ENCODE peak calls at places on chromosomes 16 and 17, in six cellular contexts. I is mucosa of descending colon, M is mesendoderm, C is OCI-LY7, W is neural progenitor cell, X is psoas muscle. A is an unnamed sample. For H3K4me1, the result is how much of the 10 kb centered on the place peaks cover.

GRCh38 chr17:35372846-35373531 is 432 bp downstream of the SLFN11 start:
- DNase-seq in W (peak), X (peak), M (no peak), C (no peak), I (peak), A (no peak)

GRCh38 chr17:40463122-40463550 is 19.9 kb downstream of the IGFBP4 start:
- DNase-seq in M (no peak), C (no peak), I (no peak), W (peak), X (no peak), A (peak)

GRCh38 chr16:57889960-57890751 is 80.8 kb downstream of the CNGB1 start:
- DNase-seq in I (no peak), M (no peak), X (no peak), W (no peak), C (no peak), A (peak)

GRCh38 chr16:64751906-64752305 is 370.0 kb downstream of the CDH11 start:
- DNase-seq in I (no peak), X (no peak), W (no peak), C (no peak), M (peak), A (no peak)

GRCh38 chr17:82320140-82320840 is 2.9 kb upstream of the CD7 start:
- DNase-seq in M (no peak), I (no peak), W (no peak), C (no peak), X (no peak), A (no peak)

GRCh38 chr16:53043462-53043861 is 9.2 kb downstream of the CHD9NB start:
- DNase-seq in X (no peak), C (no peak), I (no peak), M (peak), W (peak), A (no peak)

GRCh38 chr16:87653234-87653633 is 50.9 kb downstream of the JPH3 start:
- DNase-seq in I (no peak), M (peak), W (no peak), X (no peak), C (peak), A (no peak)

GRCh38 chr16:3013491-3013951 is 798 bp downstream of the CLDN9 start:
- DNase-seq in X (no peak), I (no peak), M (no peak), C (no peak), W (no peak), A (no peak)

GRCh38 chr17:44775838-44776621 is 17.2 kb downstream of the ADAM11 start:
- DNase-seq in X (no peak), M (no peak), C (no peak), I (no peak), W (no peak), A (no peak)

GRCh38 chr17:78697122-78697845 is 84.8 kb downstream of the CYTH1 start:
- DNase-seq in X (no peak), C (no peak), M (no peak), W (no peak), I (no peak), A (peak)

GRCh38 chr17:52297230-52298010 is 138.9 kb upstream of the CA10 start:
- DNase-seq in M (peak), I (no peak), W (peak), C (no peak), X (no peak), A (no peak)

DNA sequence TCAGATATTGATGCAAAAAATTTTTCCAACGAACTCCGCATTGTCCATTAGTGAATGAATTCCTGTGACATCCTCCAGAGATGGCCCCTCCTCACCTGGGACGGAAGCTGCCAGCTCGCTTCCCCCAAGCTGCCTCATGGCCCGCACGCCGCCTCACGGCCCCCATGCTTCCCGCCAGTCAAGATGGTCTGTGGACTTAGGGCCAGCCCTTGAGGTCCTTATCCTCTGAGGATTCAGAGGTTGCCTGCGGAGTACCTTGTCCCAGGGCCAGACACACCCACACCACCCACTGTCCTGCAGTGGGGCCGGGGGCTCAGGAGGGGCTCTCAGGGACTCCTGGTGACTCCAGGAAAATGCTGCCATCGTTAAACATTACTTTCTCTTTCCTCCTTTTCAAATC is 73.6 kb downstream of the SEC14L1 start:
- DNase-seq in M (no peak), W (no peak), C (no peak), X (no peak), I (peak), A (no peak)
- H3K4me1 ChIP-seq in M (under half), W (under half), C (half or more), X (under half), I (under half), A (under half)

DNA sequence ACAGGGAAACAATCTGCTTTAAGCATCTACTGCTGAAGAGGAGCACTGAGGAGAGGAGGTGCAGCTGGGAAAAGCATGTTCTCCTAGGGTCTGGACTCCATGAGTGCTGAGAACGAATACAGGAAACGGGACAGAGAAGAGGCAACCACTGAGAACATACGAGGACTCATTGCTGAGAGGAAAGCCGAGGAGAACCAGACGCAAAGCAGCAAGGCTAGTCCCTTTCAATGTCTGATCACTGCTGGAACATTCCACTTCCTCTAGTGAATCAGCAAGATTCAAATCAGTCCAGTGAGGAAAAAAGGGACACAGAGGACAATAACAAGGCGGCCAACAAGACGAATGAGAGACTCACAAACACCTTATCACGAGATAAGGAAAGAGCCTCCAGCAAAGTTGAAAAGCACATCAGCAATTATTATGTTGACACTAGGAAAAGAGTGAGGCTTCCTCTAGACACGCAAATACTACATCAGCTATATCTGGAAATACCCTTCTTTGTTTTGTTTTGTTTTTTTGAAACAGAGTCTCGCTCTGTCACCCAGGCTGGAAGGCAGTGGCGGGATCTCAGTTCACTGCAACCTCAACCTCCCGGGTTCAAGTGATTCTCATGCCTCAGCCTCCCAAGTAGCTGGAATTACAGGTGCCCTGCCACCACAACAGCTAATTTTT is 41.6 kb downstream of the ZZEF1 start:
- DNase-seq in X (no peak), W (no peak), M (peak), I (no peak), C (no peak), A (peak)
- H3K4me3 ChIP-seq in X (no peak), W (no peak), M (no peak), I (no peak), C (no peak), A (no peak)

DNA sequence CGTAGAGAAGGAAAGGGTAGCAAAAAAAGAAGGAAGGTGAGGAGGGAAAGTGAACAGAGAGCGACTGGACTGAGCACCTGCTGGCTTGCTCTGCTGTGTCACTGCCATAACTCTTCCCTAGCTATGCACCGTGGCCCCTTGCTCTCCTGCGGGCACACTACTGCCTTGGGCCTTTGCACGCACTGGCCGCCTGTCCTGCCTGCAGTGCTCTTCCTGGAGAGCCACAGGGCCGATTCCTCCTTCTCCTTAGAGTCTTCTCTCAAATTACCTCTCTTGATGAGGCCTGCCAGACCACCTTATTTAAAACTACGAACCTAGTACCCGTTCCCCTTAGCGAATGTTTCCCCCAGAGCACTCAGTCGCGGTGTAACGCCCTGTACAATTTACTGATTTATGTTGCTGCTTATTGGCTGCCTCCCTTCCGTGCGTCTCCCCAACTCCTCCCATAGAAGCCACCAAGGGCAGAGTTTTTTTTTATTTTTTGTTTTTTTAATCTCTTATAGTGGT is 70.3 kb downstream of the RAI1 start:
- DNase-seq in W (no peak), I (no peak), C (peak), M (no peak), X (no peak), A (no peak)
- H3K4me1 ChIP-seq in W (under half), I (under half), C (half or more), M (under half), X (under half), A (under half)

GRCh38 chr16:82008957-82009592 is 2.2 kb downstream of the SDR42E1 start:
- DNase-seq in I (no peak), M (no peak), X (no peak), W (no peak), C (peak), A (no peak)

GRCh38 chr16:82011199-82011641 is at the start of gene SDR42E1:
- DNase-seq in C (peak), I (peak), X (no peak), W (no peak), M (peak), A (no peak)

GRCh38 chr16:82005491-82005830 is 5.8 kb downstream of the SDR42E1 start:
- DNase-seq in X (no peak), M (no peak), C (no peak), W (no peak), I (no peak), A (no peak)

GRCh38 chr16:82007189-82007588 is 4.1 kb downstream of the SDR42E1 start:
- DNase-seq in C (no peak), X (no peak), I (no peak), M (no peak), W (no peak), A (no peak)

GRCh38 chr16:82010649-82011048 is 621 bp downstream of the SDR42E1 start:
- DNase-seq in W (no peak), X (no peak), M (no peak), I (no peak), C (no peak), A (no peak)
- H3K4me3 ChIP-seq in W (no peak), X (no peak), M (no peak), I (no peak), C (peak), A (no peak)

GRCh38 chr17:29643817-29644160 is 21.1 kb upstream of the CORO6 start:
- DNase-seq in X (no peak), C (no peak), M (no peak), I (no peak), W (no peak), A (no peak)

GRCh38 chr17:29648005-29648404 is 25.3 kb upstream of the CORO6 start:
- DNase-seq in M (no peak), X (no peak), W (no peak), I (no peak), C (no peak), A (no peak)

GRCh38 chr17:29649359-29649758 is 26.6 kb upstream of the CORO6 start:
- DNase-seq in C (no peak), W (no peak), M (no peak), I (no peak), X (no peak), A (no peak)

GRCh38 chr17:29642171-29642611 is 19.5 kb upstream of the CORO6 start:
- DNase-seq in I (no peak), X (no peak), M (no peak), C (no peak), W (peak), A (no peak)

GRCh38 chr17:29645516-29646051 is 22.9 kb upstream of the CORO6 start:
- DNase-seq in M (no peak), C (no peak), W (no peak), X (peak), I (no peak), A (peak)
- H3K4me1 ChIP-seq in M (under half), C (under half), W (under half), X (half or more), I (under half), A (under half)

GRCh38 chr17:69551212-69552010 is 136.9 kb downstream of the MAP2K6 start:
- DNase-seq in X (no peak), W (no peak), M (no peak), I (no peak), C (no peak), A (no peak)

GRCh38 chr17:69547947-69548346 is 133.4 kb downstream of the MAP2K6 start:
- DNase-seq in W (no peak), X (no peak), C (no peak), M (no peak), I (no peak), A (no peak)

GRCh38 chr17:69552986-69553667 is 138.6 kb downstream of the MAP2K6 start:
- DNase-seq in W (no peak), M (no peak), C (no peak), X (no peak), I (no peak), A (no peak)

GRCh38 chr17:69547230-69547629 is 132.7 kb downstream of the MAP2K6 start:
- DNase-seq in X (no peak), W (no peak), C (no peak), I (no peak), M (no peak), A (no peak)
- H3K4me3 ChIP-seq in X (no peak), W (no peak), C (no peak), I (no peak), M (no peak), A (no peak)